ENCODE peak calls at places on chromosomes 11 and 22, in five cellular contexts. One of them, this sample, is unnamed.

GRCh38 chr11:79503028-79503427 is 62.2 kb upstream of the TENM4 start:
- DNase-seq in transverse colon: no peak
- DNase-seq in hypothalamus: no peak
- DNase-seq in H9: no peak
- DNase-seq in HS-5: no peak
- DNase-seq in this sample: no peak

GRCh38 chr11:19092342-19092741 is 24.6 kb upstream of the ZDHHC13 start:
- DNase-seq in H9: no peak
- DNase-seq in HS-5: no peak
- DNase-seq in hypothalamus: no peak
- DNase-seq in transverse colon: no peak
- DNase-seq in this sample: no peak

GRCh38 chr11:1546536-1547466 is 25.3 kb downstream of the DUSP8 start:
- DNase-seq in transverse colon: peak
- DNase-seq in H9: peak
- DNase-seq in hypothalamus: no peak
- DNase-seq in HS-5: no peak
- DNase-seq in this sample: peak

GRCh38 chr22:32531955-32532818 is 57.6 kb downstream of the FBXO7 start:
- DNase-seq in hypothalamus: no peak
- DNase-seq in HS-5: no peak
- DNase-seq in H9: peak
- DNase-seq in transverse colon: peak
- DNase-seq in this sample: peak

GRCh38 chr11:103272876-103273275 is 163.7 kb downstream of the DYNC2H1 start:
- DNase-seq in transverse colon: no peak
- DNase-seq in hypothalamus: no peak
- DNase-seq in H9: no peak
- DNase-seq in HS-5: no peak
- DNase-seq in this sample: no peak

GRCh38 chr11:16001899-16002426 is 354.4 kb downstream of the SOX6 start:
- DNase-seq in hypothalamus: no peak
- DNase-seq in H9: no peak
- DNase-seq in transverse colon: peak
- DNase-seq in HS-5: peak
- DNase-seq in this sample: peak

GRCh38 chr11:120340529-120340928 is 4.3 kb downstream of the ARHGEF12 start:
- DNase-seq in transverse colon: no peak
- DNase-seq in H9: no peak
- DNase-seq in HS-5: no peak
- DNase-seq in hypothalamus: no peak
- DNase-seq in this sample: no peak

GRCh38 chr11:64742940-64743590 is 877 bp downstream of the RASGRP2 start:
- DNase-seq in HS-5: no peak
- DNase-seq in transverse colon: peak
- DNase-seq in hypothalamus: no peak
- DNase-seq in H9: peak
- DNase-seq in this sample: no peak

GRCh38 chr11:100827934-100828661 is 141.0 kb downstream of the ARHGAP42 start:
- DNase-seq in transverse colon: no peak
- DNase-seq in HS-5: no peak
- DNase-seq in H9: peak
- DNase-seq in hypothalamus: no peak
- DNase-seq in this sample: peak

GRCh38 chr11:92227954-92228935 is 3.6 kb downstream of the FAT3 start:
- DNase-seq in hypothalamus: no peak
- DNase-seq in HS-5: no peak
- DNase-seq in transverse colon: no peak
- DNase-seq in H9: no peak
- DNase-seq in this sample: no peak

GRCh38 chr11:114522818-114523217 is 36.9 kb downstream of the NXPE1 start:
- DNase-seq in transverse colon: no peak
- DNase-seq in H9: no peak
- DNase-seq in HS-5: no peak
- DNase-seq in hypothalamus: no peak
- DNase-seq in this sample: no peak

GRCh38 chr22:23269441-23270211 is 89.3 kb downstream of the BCR start:
- DNase-seq in transverse colon: no peak
- DNase-seq in hypothalamus: no peak
- DNase-seq in H9: peak
- DNase-seq in HS-5: no peak
- DNase-seq in this sample: no peak

GRCh38 chr11:74577624-74578396 is 14.6 kb upstream of the POLD3 start:
- DNase-seq in H9: no peak
- DNase-seq in hypothalamus: no peak
- DNase-seq in HS-5: no peak
- DNase-seq in transverse colon: no peak
- DNase-seq in this sample: no peak

GRCh38 chr22:49995059-49995412 is 17.5 kb downstream of the IL17REL start:
- DNase-seq in HS-5: no peak
- DNase-seq in transverse colon: peak
- DNase-seq in hypothalamus: no peak
- DNase-seq in H9: no peak
- DNase-seq in this sample: no peak

GRCh38 chr11:119520966-119521365 is 98.0 kb upstream of the THY1 start:
- DNase-seq in HS-5: no peak
- DNase-seq in H9: no peak
- DNase-seq in transverse colon: no peak
- DNase-seq in hypothalamus: no peak
- DNase-seq in this sample: no peak